ENCODE peak calls at places on chromosomes 12 and 14, in six cellular contexts. One of them, this sample, is unnamed. For H3K9me3 and H3K4me1, the result is how much of the 10 kb centered on the place peaks cover.

GRCh38 chr14:98203421-98203820 is 1068.6 kb downstream of the BCL11B start:
- DNase-seq in breast epithelium: no peak
- DNase-seq in CD4-positive, CD25-positive, alpha-beta regulatory T cell: no peak
- DNase-seq in left ventricle myocardium inferior: no peak
- DNase-seq in endodermal cell: no peak
- DNase-seq in SK-N-SH: no peak
- DNase-seq in this sample: no peak

GRCh38 chr14:50399251-50400032 is 2.8 kb upstream of the CDKL1 start:
- DNase-seq in breast epithelium: no peak
- DNase-seq in CD4-positive, CD25-positive, alpha-beta regulatory T cell: no peak
- DNase-seq in left ventricle myocardium inferior: no peak
- DNase-seq in endodermal cell: no peak
- DNase-seq in SK-N-SH: no peak
- DNase-seq in this sample: no peak

GRCh38 chr12:4997939-4998338 is 45.7 kb upstream of the KCNA5 start:
- DNase-seq in breast epithelium: no peak
- DNase-seq in CD4-positive, CD25-positive, alpha-beta regulatory T cell: no peak
- DNase-seq in left ventricle myocardium inferior: no peak
- DNase-seq in endodermal cell: no peak
- DNase-seq in SK-N-SH: no peak
- DNase-seq in this sample: no peak

GRCh38 chr12:68821357-68822188 is 13.6 kb downstream of the MDM2 start:
- DNase-seq in breast epithelium: no peak
- DNase-seq in CD4-positive, CD25-positive, alpha-beta regulatory T cell: no peak
- DNase-seq in left ventricle myocardium inferior: no peak
- DNase-seq in endodermal cell: no peak
- DNase-seq in SK-N-SH: no peak
- DNase-seq in this sample: no peak

GRCh38 chr12:48029811-48030650 is 25.8 kb upstream of the COL2A1 start:
- DNase-seq in breast epithelium: no peak
- DNase-seq in CD4-positive, CD25-positive, alpha-beta regulatory T cell: no peak
- DNase-seq in left ventricle myocardium inferior: no peak
- DNase-seq in endodermal cell: no peak
- DNase-seq in SK-N-SH: no peak
- DNase-seq in this sample: no peak

GRCh38 chr14:50736932-50737419 is 68.9 kb upstream of the SAV1 start:
- DNase-seq in breast epithelium: no peak
- DNase-seq in CD4-positive, CD25-positive, alpha-beta regulatory T cell: no peak
- DNase-seq in left ventricle myocardium inferior: no peak
- DNase-seq in endodermal cell: no peak
- DNase-seq in SK-N-SH: no peak
- DNase-seq in this sample: no peak

GRCh38 chr12:124185970-124186686 is 108.8 kb upstream of the RFLNA start:
- DNase-seq in breast epithelium: no peak
- DNase-seq in CD4-positive, CD25-positive, alpha-beta regulatory T cell: no peak
- DNase-seq in left ventricle myocardium inferior: no peak
- DNase-seq in endodermal cell: no peak
- DNase-seq in SK-N-SH: no peak
- DNase-seq in this sample: no peak

GRCh38 chr12:107634530-107634929 is 51.1 kb upstream of the PWP1 start:
- DNase-seq in breast epithelium: no peak
- DNase-seq in CD4-positive, CD25-positive, alpha-beta regulatory T cell: no peak
- DNase-seq in left ventricle myocardium inferior: no peak
- DNase-seq in endodermal cell: peak
- DNase-seq in SK-N-SH: no peak
- DNase-seq in this sample: no peak

GRCh38 chr12:26736563-26737486 is 96.2 kb downstream of the ITPR2 start:
- DNase-seq in breast epithelium: no peak
- DNase-seq in CD4-positive, CD25-positive, alpha-beta regulatory T cell: no peak
- DNase-seq in left ventricle myocardium inferior: no peak
- DNase-seq in endodermal cell: no peak
- DNase-seq in SK-N-SH: no peak
- DNase-seq in this sample: no peak

GRCh38 chr12:116381744-116382455 is 104.4 kb upstream of the MED13L start:
- DNase-seq in breast epithelium: no peak
- DNase-seq in CD4-positive, CD25-positive, alpha-beta regulatory T cell: no peak
- DNase-seq in left ventricle myocardium inferior: no peak
- DNase-seq in endodermal cell: peak
- DNase-seq in SK-N-SH: no peak
- DNase-seq in this sample: no peak

GRCh38 chr12:42492267-42492666 is 97.3 kb downstream of the PRICKLE1 start:
- DNase-seq in breast epithelium: no peak
- DNase-seq in CD4-positive, CD25-positive, alpha-beta regulatory T cell: no peak
- DNase-seq in left ventricle myocardium inferior: no peak
- DNase-seq in endodermal cell: no peak
- DNase-seq in SK-N-SH: no peak
- DNase-seq in this sample: no peak

GRCh38 chr12:92065018-92065499 is 80.6 kb downstream of the BTG1 start:
- DNase-seq in breast epithelium: no peak
- DNase-seq in CD4-positive, CD25-positive, alpha-beta regulatory T cell: peak
- DNase-seq in left ventricle myocardium inferior: no peak
- DNase-seq in endodermal cell: no peak
- DNase-seq in SK-N-SH: no peak
- DNase-seq in this sample: no peak

GRCh38 chr12:117231750-117232149 is 41.5 kb upstream of the FBXO21 start:
- DNase-seq in breast epithelium: no peak
- DNase-seq in CD4-positive, CD25-positive, alpha-beta regulatory T cell: no peak
- DNase-seq in left ventricle myocardium inferior: no peak
- DNase-seq in endodermal cell: peak
- DNase-seq in SK-N-SH: no peak
- DNase-seq in this sample: no peak

GRCh38 chr14:75417674-75418073 is 10.1 kb upstream of the JDP2 start:
- DNase-seq in breast epithelium: no peak
- DNase-seq in CD4-positive, CD25-positive, alpha-beta regulatory T cell: no peak
- DNase-seq in left ventricle myocardium inferior: no peak
- DNase-seq in endodermal cell: no peak
- DNase-seq in SK-N-SH: no peak
- DNase-seq in this sample: no peak

GRCh38 chr12:34601689-34602088 is 579.4 kb downstream of the ALG10 start:
- DNase-seq in breast epithelium: no peak
- DNase-seq in CD4-positive, CD25-positive, alpha-beta regulatory T cell: no peak
- DNase-seq in left ventricle myocardium inferior: no peak
- DNase-seq in endodermal cell: no peak
- DNase-seq in SK-N-SH: peak
- DNase-seq in this sample: peak
- H3K9me3 ChIP-seq in breast epithelium: half or more
- H3K9me3 ChIP-seq in CD4-positive, CD25-positive, alpha-beta regulatory T cell: half or more
- H3K9me3 ChIP-seq in left ventricle myocardium inferior: half or more
- H3K9me3 ChIP-seq in endodermal cell: half or more
- H3K9me3 ChIP-seq in SK-N-SH: under half
- H3K9me3 ChIP-seq in this sample: under half

GRCh38 chr14:55285048-55285652 is 13.9 kb downstream of the FBXO34 start:
- DNase-seq in breast epithelium: no peak
- DNase-seq in CD4-positive, CD25-positive, alpha-beta regulatory T cell: no peak
- DNase-seq in left ventricle myocardium inferior: no peak
- DNase-seq in endodermal cell: no peak
- DNase-seq in SK-N-SH: no peak
- DNase-seq in this sample: no peak
- H3K4me1 ChIP-seq in breast epithelium: under half
- H3K4me1 ChIP-seq in CD4-positive, CD25-positive, alpha-beta regulatory T cell: under half
- H3K4me1 ChIP-seq in left ventricle myocardium inferior: half or more
- H3K4me1 ChIP-seq in endodermal cell: under half
- H3K4me1 ChIP-seq in SK-N-SH: under half
- H3K4me1 ChIP-seq in this sample: under half

GRCh38 chr12:128116537-128116936 is 150.4 kb upstream of the TMEM132C start:
- DNase-seq in breast epithelium: no peak
- DNase-seq in CD4-positive, CD25-positive, alpha-beta regulatory T cell: no peak
- DNase-seq in left ventricle myocardium inferior: no peak
- DNase-seq in endodermal cell: no peak
- DNase-seq in SK-N-SH: peak
- DNase-seq in this sample: no peak
- H3K9me3 ChIP-seq in breast epithelium: under half
- H3K9me3 ChIP-seq in CD4-positive, CD25-positive, alpha-beta regulatory T cell: under half
- H3K9me3 ChIP-seq in left ventricle myocardium inferior: under half
- H3K9me3 ChIP-seq in endodermal cell: under half
- H3K9me3 ChIP-seq in SK-N-SH: under half
- H3K9me3 ChIP-seq in this sample: under half

DNA sequence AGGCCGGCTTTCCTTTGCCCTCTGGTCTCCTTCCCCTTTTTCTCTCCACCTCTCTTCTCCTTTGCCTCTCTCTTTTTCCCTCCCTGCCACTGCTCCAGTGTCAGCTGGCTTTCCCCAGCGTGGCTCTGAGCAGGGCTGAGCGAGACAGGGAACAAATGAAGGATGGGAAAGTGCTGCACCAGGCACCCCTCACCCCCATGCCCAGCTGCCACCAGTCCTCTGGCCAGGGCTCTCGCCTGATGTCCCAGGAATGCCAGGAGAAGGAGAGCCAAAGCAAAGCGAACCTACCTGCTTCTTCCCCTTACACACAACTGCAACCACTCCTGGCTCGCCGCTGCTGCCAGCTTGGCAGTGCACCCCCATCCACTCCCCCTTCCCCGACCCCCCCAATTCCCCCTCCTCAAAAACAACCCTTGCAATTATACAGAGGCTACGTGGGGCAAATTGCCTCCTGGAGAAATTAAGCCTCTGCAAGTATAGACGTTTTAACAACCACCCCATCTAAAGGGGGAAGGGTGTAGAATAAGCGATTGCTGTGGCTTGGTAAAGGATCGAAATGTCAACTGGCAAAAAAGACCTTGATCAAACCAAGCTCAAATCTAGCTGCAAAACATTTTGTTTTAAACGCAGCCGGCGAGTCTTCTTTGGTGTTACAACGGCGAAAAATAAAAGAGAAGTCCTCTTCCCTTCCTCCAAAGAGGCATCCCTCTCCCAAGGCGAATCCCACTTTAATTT is 3.1 kb downstream of the BCL11B start:
- DNase-seq in breast epithelium: no peak
- DNase-seq in CD4-positive, CD25-positive, alpha-beta regulatory T cell: no peak
- DNase-seq in left ventricle myocardium inferior: no peak
- DNase-seq in endodermal cell: peak
- DNase-seq in SK-N-SH: no peak
- DNase-seq in this sample: no peak
- H3K4me1 ChIP-seq in breast epithelium: under half
- H3K4me1 ChIP-seq in CD4-positive, CD25-positive, alpha-beta regulatory T cell: half or more
- H3K4me1 ChIP-seq in left ventricle myocardium inferior: under half
- H3K4me1 ChIP-seq in endodermal cell: under half
- H3K4me1 ChIP-seq in SK-N-SH: under half
- H3K4me1 ChIP-seq in this sample: under half

DNA sequence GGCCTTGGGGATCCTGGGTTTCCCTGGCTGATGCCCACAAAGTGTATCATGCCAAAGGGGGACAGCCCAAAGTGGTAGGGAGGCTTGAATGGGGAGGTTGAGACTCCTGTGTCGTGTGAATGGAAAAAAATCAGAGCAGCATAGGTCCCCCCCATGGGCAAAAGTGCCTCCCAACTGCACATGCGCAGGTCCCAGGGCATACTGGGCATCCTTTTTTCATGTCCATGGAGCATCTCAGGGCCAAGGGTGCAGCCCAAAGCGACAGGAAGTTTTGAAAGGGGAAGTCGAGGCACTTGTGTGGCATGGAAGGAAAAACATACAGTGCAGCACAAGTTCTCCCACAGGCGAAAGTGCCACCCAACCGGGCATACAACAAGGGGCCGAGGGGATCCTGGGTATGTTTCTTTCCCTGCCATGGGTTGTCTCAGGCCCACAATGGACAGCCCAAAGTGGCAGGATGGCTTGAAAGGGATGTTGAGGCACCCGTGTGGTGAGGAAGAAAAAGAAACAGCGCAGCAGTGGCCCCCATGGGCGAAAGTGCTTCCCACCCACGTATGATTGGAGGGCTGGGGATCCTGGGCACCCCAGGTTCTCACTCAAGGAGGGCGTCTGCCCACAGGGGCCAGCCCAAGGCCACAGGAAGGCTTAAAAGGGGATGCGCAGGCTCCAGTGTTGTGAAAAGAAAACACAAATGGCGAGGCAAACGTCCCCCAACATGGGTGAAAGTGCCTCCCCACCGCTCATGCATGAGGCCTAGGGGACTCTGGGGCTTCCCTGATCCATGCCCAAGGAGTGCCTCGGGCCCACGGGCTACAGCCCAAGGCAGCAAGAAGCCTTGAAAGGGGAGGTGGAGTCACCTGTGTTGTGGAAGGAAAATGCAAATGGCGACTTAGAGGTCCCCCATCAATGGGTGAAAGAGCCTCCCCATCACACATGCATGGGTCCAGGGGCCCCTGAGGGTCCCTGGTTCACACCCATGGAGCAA is 573.7 kb downstream of the ALG10 start:
- DNase-seq in breast epithelium: peak
- DNase-seq in CD4-positive, CD25-positive, alpha-beta regulatory T cell: no peak
- DNase-seq in left ventricle myocardium inferior: no peak
- DNase-seq in endodermal cell: no peak
- DNase-seq in SK-N-SH: no peak
- DNase-seq in this sample: no peak
- H3K9me3 ChIP-seq in breast epithelium: half or more
- H3K9me3 ChIP-seq in CD4-positive, CD25-positive, alpha-beta regulatory T cell: half or more
- H3K9me3 ChIP-seq in left ventricle myocardium inferior: half or more
- H3K9me3 ChIP-seq in endodermal cell: half or more
- H3K9me3 ChIP-seq in SK-N-SH: under half
- H3K9me3 ChIP-seq in this sample: under half

GRCh38 chr14:92670177-92670576 is 78.2 kb downstream of the LGMN start:
- DNase-seq in breast epithelium: no peak
- DNase-seq in CD4-positive, CD25-positive, alpha-beta regulatory T cell: no peak
- DNase-seq in left ventricle myocardium inferior: no peak
- DNase-seq in endodermal cell: no peak
- DNase-seq in SK-N-SH: peak
- DNase-seq in this sample: no peak
- H3K4me1 ChIP-seq in breast epithelium: under half
- H3K4me1 ChIP-seq in CD4-positive, CD25-positive, alpha-beta regulatory T cell: half or more
- H3K4me1 ChIP-seq in left ventricle myocardium inferior: under half
- H3K4me1 ChIP-seq in endodermal cell: under half
- H3K4me1 ChIP-seq in SK-N-SH: under half
- H3K4me1 ChIP-seq in this sample: under half

GRCh38 chr12:130967631-130968030 is 13.9 kb downstream of the ADGRD1 start:
- DNase-seq in breast epithelium: no peak
- DNase-seq in CD4-positive, CD25-positive, alpha-beta regulatory T cell: no peak
- DNase-seq in left ventricle myocardium inferior: no peak
- DNase-seq in endodermal cell: no peak
- DNase-seq in SK-N-SH: no peak
- DNase-seq in this sample: no peak
- H3K9me3 ChIP-seq in breast epithelium: under half
- H3K9me3 ChIP-seq in CD4-positive, CD25-positive, alpha-beta regulatory T cell: under half
- H3K9me3 ChIP-seq in left ventricle myocardium inferior: under half
- H3K9me3 ChIP-seq in endodermal cell: under half
- H3K9me3 ChIP-seq in SK-N-SH: under half
- H3K9me3 ChIP-seq in this sample: under half

DNA sequence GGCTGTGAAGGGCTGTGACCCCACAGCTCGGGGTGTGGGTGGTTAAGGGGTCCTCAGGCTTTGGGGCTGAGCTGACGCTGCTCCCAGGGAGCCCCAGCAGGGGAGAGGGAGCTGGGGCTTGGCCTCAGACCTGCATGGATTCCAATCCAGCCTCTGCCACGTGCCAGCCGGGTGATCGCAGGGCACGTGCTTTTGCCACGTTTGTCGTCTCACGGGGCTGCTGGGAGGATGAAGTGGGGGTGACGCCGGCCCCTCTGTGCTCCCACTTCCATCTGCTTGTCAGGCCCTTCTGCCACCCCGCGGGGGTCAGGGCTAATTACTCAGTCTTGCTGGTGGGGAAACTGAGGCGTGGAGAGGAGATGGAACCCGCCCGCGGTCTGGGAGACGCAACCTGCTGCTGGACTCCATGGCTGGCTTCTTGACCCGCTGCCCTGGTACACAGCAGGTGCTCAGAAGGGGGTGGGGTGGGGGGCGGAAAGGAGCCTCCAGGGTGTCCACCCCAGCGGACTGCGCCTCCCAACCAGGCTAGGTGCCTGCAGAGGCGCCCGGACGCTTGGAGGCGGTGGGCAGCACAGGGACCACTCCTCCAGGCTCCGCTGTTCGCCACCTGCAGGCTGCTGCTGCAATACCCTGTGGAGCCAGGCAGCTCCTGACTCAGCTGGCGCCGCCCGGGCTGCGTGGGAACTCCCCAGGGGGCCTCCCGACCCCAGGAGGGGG is 36.4 kb upstream of the PRIMA1 start:
- DNase-seq in breast epithelium: no peak
- DNase-seq in CD4-positive, CD25-positive, alpha-beta regulatory T cell: no peak
- DNase-seq in left ventricle myocardium inferior: no peak
- DNase-seq in endodermal cell: no peak
- DNase-seq in SK-N-SH: peak
- DNase-seq in this sample: peak
- H3K4me1 ChIP-seq in breast epithelium: under half
- H3K4me1 ChIP-seq in CD4-positive, CD25-positive, alpha-beta regulatory T cell: under half
- H3K4me1 ChIP-seq in left ventricle myocardium inferior: under half
- H3K4me1 ChIP-seq in endodermal cell: under half
- H3K4me1 ChIP-seq in SK-N-SH: under half
- H3K4me1 ChIP-seq in this sample: under half

This sample was measured in left lung.